ENCODE peak calls at places on chromosomes 7 and 10, in seven cellular contexts. One of them, this sample, is unnamed.

GRCh38 chr10:68105820-68106219 is 3.5 kb upstream of the MYPN start:
- DNase-seq in AML-193: no peak
- DNase-seq in stimulated activated CD4-positive, alpha-beta T cell treated with anti-CD3 and anti-CD28 coated beads, Interleukin-2, amount 100 ng/mL, for 48 hours: no peak
- DNase-seq in LHCN-M2: peak
- DNase-seq in GM06990: no peak
- DNase-seq in T-helper 2 cell treated with Interferon-gamma antibody and Interleukin-4, amounts not matched to agents 5 μg/mL and 100 μg/mL, for 36 hours: no peak
- DNase-seq in left cardiac atrium: no peak
- DNase-seq in this sample: no peak

GRCh38 chr7:23895666-23896096 is 185.7 kb downstream of the STK31 start:
- DNase-seq in left cardiac atrium: no peak
- DNase-seq in stimulated activated CD4-positive, alpha-beta T cell treated with anti-CD3 and anti-CD28 coated beads, Interleukin-2, amount 100 ng/mL, for 48 hours: no peak
- DNase-seq in GM06990: no peak
- DNase-seq in T-helper 2 cell treated with Interferon-gamma antibody and Interleukin-4, amounts not matched to agents 5 μg/mL and 100 μg/mL, for 36 hours: no peak
- DNase-seq in LHCN-M2: peak
- DNase-seq in AML-193: no peak
- DNase-seq in this sample: peak

GRCh38 chr7:158353606-158354570 is 233.7 kb downstream of the PTPRN2 start:
- DNase-seq in AML-193: peak
- DNase-seq in LHCN-M2: no peak
- DNase-seq in stimulated activated CD4-positive, alpha-beta T cell treated with anti-CD3 and anti-CD28 coated beads, Interleukin-2, amount 100 ng/mL, for 48 hours: no peak
- DNase-seq in GM06990: no peak
- DNase-seq in left cardiac atrium: no peak
- DNase-seq in T-helper 2 cell treated with Interferon-gamma antibody and Interleukin-4, amounts not matched to agents 5 μg/mL and 100 μg/mL, for 36 hours: no peak
- DNase-seq in this sample: peak

GRCh38 chr7:96901822-96902412 is 103.4 kb upstream of the DLX6 start:
- DNase-seq in left cardiac atrium: no peak
- DNase-seq in stimulated activated CD4-positive, alpha-beta T cell treated with anti-CD3 and anti-CD28 coated beads, Interleukin-2, amount 100 ng/mL, for 48 hours: no peak
- DNase-seq in AML-193: no peak
- DNase-seq in GM06990: no peak
- DNase-seq in LHCN-M2: no peak
- DNase-seq in T-helper 2 cell treated with Interferon-gamma antibody and Interleukin-4, amounts not matched to agents 5 μg/mL and 100 μg/mL, for 36 hours: no peak
- DNase-seq in this sample: no peak

GRCh38 chr10:108566216-108567107 is 1356.8 kb downstream of the XPNPEP1 start:
- DNase-seq in T-helper 2 cell treated with Interferon-gamma antibody and Interleukin-4, amounts not matched to agents 5 μg/mL and 100 μg/mL, for 36 hours: no peak
- DNase-seq in LHCN-M2: no peak
- DNase-seq in left cardiac atrium: no peak
- DNase-seq in stimulated activated CD4-positive, alpha-beta T cell treated with anti-CD3 and anti-CD28 coated beads, Interleukin-2, amount 100 ng/mL, for 48 hours: no peak
- DNase-seq in GM06990: no peak
- DNase-seq in AML-193: no peak
- DNase-seq in this sample: no peak

GRCh38 chr7:33388332-33388731 is 259.0 kb downstream of the BBS9 start:
- DNase-seq in GM06990: no peak
- DNase-seq in AML-193: no peak
- DNase-seq in T-helper 2 cell treated with Interferon-gamma antibody and Interleukin-4, amounts not matched to agents 5 μg/mL and 100 μg/mL, for 36 hours: no peak
- DNase-seq in LHCN-M2: no peak
- DNase-seq in stimulated activated CD4-positive, alpha-beta T cell treated with anti-CD3 and anti-CD28 coated beads, Interleukin-2, amount 100 ng/mL, for 48 hours: no peak
- DNase-seq in left cardiac atrium: no peak
- DNase-seq in this sample: no peak

GRCh38 chr10:14185501-14186045 is 145.2 kb downstream of the FRMD4A start:
- DNase-seq in AML-193: peak
- DNase-seq in GM06990: peak
- DNase-seq in stimulated activated CD4-positive, alpha-beta T cell treated with anti-CD3 and anti-CD28 coated beads, Interleukin-2, amount 100 ng/mL, for 48 hours: peak
- DNase-seq in left cardiac atrium: no peak
- DNase-seq in LHCN-M2: peak
- DNase-seq in T-helper 2 cell treated with Interferon-gamma antibody and Interleukin-4, amounts not matched to agents 5 μg/mL and 100 μg/mL, for 36 hours: peak
- DNase-seq in this sample: peak

GRCh38 chr10:110865184-110865803 is 6.4 kb upstream of the PDCD4 start:
- DNase-seq in left cardiac atrium: no peak
- DNase-seq in LHCN-M2: peak
- DNase-seq in AML-193: no peak
- DNase-seq in stimulated activated CD4-positive, alpha-beta T cell treated with anti-CD3 and anti-CD28 coated beads, Interleukin-2, amount 100 ng/mL, for 48 hours: no peak
- DNase-seq in GM06990: no peak
- DNase-seq in T-helper 2 cell treated with Interferon-gamma antibody and Interleukin-4, amounts not matched to agents 5 μg/mL and 100 μg/mL, for 36 hours: peak
- DNase-seq in this sample: peak

GRCh38 chr7:32163141-32163806 is 93.1 kb upstream of the PDE1C start:
- DNase-seq in GM06990: no peak
- DNase-seq in stimulated activated CD4-positive, alpha-beta T cell treated with anti-CD3 and anti-CD28 coated beads, Interleukin-2, amount 100 ng/mL, for 48 hours: no peak
- DNase-seq in LHCN-M2: peak
- DNase-seq in left cardiac atrium: peak
- DNase-seq in AML-193: no peak
- DNase-seq in T-helper 2 cell treated with Interferon-gamma antibody and Interleukin-4, amounts not matched to agents 5 μg/mL and 100 μg/mL, for 36 hours: no peak
- DNase-seq in this sample: peak

GRCh38 chr7:78413568-78413967 is 615.0 kb downstream of the PHTF2 start:
- DNase-seq in LHCN-M2: no peak
- DNase-seq in AML-193: no peak
- DNase-seq in GM06990: no peak
- DNase-seq in T-helper 2 cell treated with Interferon-gamma antibody and Interleukin-4, amounts not matched to agents 5 μg/mL and 100 μg/mL, for 36 hours: no peak
- DNase-seq in stimulated activated CD4-positive, alpha-beta T cell treated with anti-CD3 and anti-CD28 coated beads, Interleukin-2, amount 100 ng/mL, for 48 hours: no peak
- DNase-seq in left cardiac atrium: no peak
- DNase-seq in this sample: no peak